ENCODE peak calls at places on chromosomes 13 and 19, in ten cellular contexts. S is NCI-H2029, I is left cardiac atrium, K is NCI-H774, Z is stromal cell of bone marrow, B is LNCaP clone FGC, W is NCI-H446, M is NCI-H460, H is choroid plexus epithelial cell, E is Right ventricle myocardium superior. Q is an unnamed sample.

GRCh38 chr19:17406887-17407196 is 1.4 kb upstream of the BST2 start:
- DNase-seq in Z (no peak), B (no peak), E (no peak), H (no peak), S (no peak), W (no peak), K (no peak), I (no peak), M (no peak), Q (no peak)

GRCh38 chr19:31969110-31969509 is 376.3 kb upstream of the ZNF507 start:
- DNase-seq in B (no peak), E (no peak), H (no peak), M (no peak), S (no peak), Z (no peak), I (no peak), W (no peak), K (no peak), Q (no peak)

GRCh38 chr13:74765955-74766354 is 631.8 kb upstream of the KLF12 start:
- DNase-seq in I (no peak), E (no peak), H (no peak), S (no peak), K (no peak), B (no peak), M (no peak), W (no peak), Z (no peak), Q (no peak)

GRCh38 chr19:35228177-35228930 is at the start of gene FAM187B:
- DNase-seq in S (no peak), H (no peak), Z (no peak), I (no peak), K (no peak), W (no peak), E (no peak), B (no peak), M (no peak), Q (no peak)

GRCh38 chr19:19649159-19649558 is 5.7 kb upstream of the GMIP start:
- DNase-seq in M (no peak), Z (no peak), H (no peak), K (no peak), I (no peak), W (no peak), E (no peak), S (no peak), B (no peak), Q (no peak)

GRCh38 chr13:70960841-70961443 is 852.7 kb upstream of the KLHL1 start:
- DNase-seq in K (no peak), S (no peak), Z (peak), B (no peak), I (no peak), H (peak), M (peak), W (peak), E (no peak), Q (peak)

GRCh38 chr19:4059931-4060620 is 6.6 kb downstream of the ZBTB7A start:
- DNase-seq in S (no peak), K (no peak), Z (no peak), E (peak), M (no peak), W (no peak), I (peak), H (no peak), B (no peak), Q (no peak)

GRCh38 chr13:113855012-113855921 is 8.6 kb downstream of the GAS6 start:
- DNase-seq in B (no peak), E (peak), M (no peak), W (no peak), I (no peak), S (no peak), K (no peak), Z (no peak), H (no peak), Q (no peak)

GRCh38 chr13:113625965-113626661 is 31.9 kb downstream of the ATP4B start:
- DNase-seq in K (no peak), E (no peak), W (no peak), Z (no peak), S (no peak), I (no peak), M (no peak), H (peak), B (no peak), Q (no peak)

GRCh38 chr19:461664-462551 is 1.1 kb upstream of the SHC2 start:
- DNase-seq in I (no peak), E (no peak), W (peak), S (peak), Z (no peak), K (peak), B (no peak), M (no peak), H (no peak), Q (peak)

GRCh38 chr13:87094646-87095045 is 576.5 kb upstream of the SLITRK5 start:
- DNase-seq in H (peak), B (no peak), Z (no peak), M (no peak), E (no peak), I (no peak), W (no peak), K (no peak), S (no peak), Q (peak)

GRCh38 chr19:44850641-44851109 is 4.6 kb downstream of the NECTIN2 start:
- DNase-seq in W (no peak), K (no peak), B (no peak), S (no peak), H (no peak), E (no peak), Z (no peak), I (peak), M (no peak), Q (no peak)

GRCh38 chr13:40980466-40980865 is 38.6 kb downstream of the ELF1 start:
- DNase-seq in M (no peak), S (no peak), K (no peak), H (no peak), W (no peak), E (no peak), Z (no peak), B (no peak), I (no peak), Q (no peak)

GRCh38 chr19:3366761-3367571 is 583 bp downstream of the NFIC start:
- DNase-seq in E (peak), I (no peak), B (no peak), W (peak), S (no peak), K (peak), Z (no peak), H (peak), M (no peak), Q (no peak)

GRCh38 chr19:18021121-18021755 is 13.3 kb downstream of the ARRDC2 start:
- DNase-seq in H (peak), M (no peak), B (no peak), S (peak), I (peak), W (no peak), K (no peak), Z (peak), E (peak), Q (no peak)

GRCh38 chr13:30551194-30551593 is 66.5 kb upstream of the USPL1 start:
- DNase-seq in I (no peak), S (no peak), W (peak), K (no peak), M (peak), Z (no peak), H (peak), E (no peak), B (peak), Q (peak)

GRCh38 chr13:106311004-106311403 is 224.5 kb downstream of the EFNB2 start:
- DNase-seq in E (no peak), Z (no peak), B (no peak), I (no peak), H (no peak), K (no peak), M (no peak), W (peak), S (no peak), Q (no peak)

GRCh38 chr13:39531646-39532045 is 71.3 kb downstream of the LHFPL6 start:
- DNase-seq in B (no peak), I (no peak), W (no peak), M (no peak), S (no peak), K (no peak), Z (no peak), E (no peak), H (peak), Q (no peak)

GRCh38 chr19:47891622-47891922 is 5.5 kb upstream of the SULT2A1 start:
- DNase-seq in W (no peak), Z (no peak), I (no peak), M (no peak), K (no peak), H (no peak), S (no peak), E (no peak), B (no peak), Q (no peak)

GRCh38 chr13:25493930-25494707 is 122.3 kb downstream of the ATP8A2 start:
- DNase-seq in H (no peak), W (no peak), B (peak), M (no peak), I (no peak), E (no peak), K (no peak), S (peak), Z (no peak), Q (no peak)

GRCh38 chr13:38880397-38880796 is 110.2 kb downstream of the STOML3 start:
- DNase-seq in B (no peak), E (no peak), K (no peak), Z (no peak), M (no peak), I (no peak), H (no peak), S (no peak), W (no peak), Q (no peak)

GRCh38 chr13:76764429-76764828 is 121.8 kb downstream of the KCTD12 start:
- DNase-seq in I (peak), Z (peak), E (peak), B (no peak), M (no peak), H (peak), W (no peak), S (peak), K (no peak), Q (peak)

GRCh38 chr13:31998131-31998530 is 33.4 kb upstream of the FRY start:
- DNase-seq in S (peak), W (no peak), M (no peak), I (peak), K (no peak), H (no peak), E (no peak), Z (no peak), B (no peak), Q (no peak)